ENCODE peak calls at places on chromosomes 5 and 9, in eight cellular contexts. Y is T-helper 1 cell; P is KBM-7; F is fibroblast of lung; N is NCI-H1105 treated with DMSO at 0.1 percent for 48 hours; G is EH; X is NCI-H1092 treated with DMSO at 0.1 percent for 48 hours; Z is stimulated activated CD4-positive, alpha-beta T cell treated with anti-CD3 and anti-CD28 coated beads, Interleukin-2, amount 100 ng/mL, for 48 hours. I is an unnamed sample.

GRCh38 chr5:89981871-89982773 is 427.4 kb downstream of the CETN3 start:
- DNase-seq in X (no peak), F (no peak), P (no peak), N (no peak), G (no peak), Y (no peak), Z (no peak), I (no peak)

GRCh38 chr5:39076757-39077475 is 2.7 kb upstream of the RICTOR start:
- DNase-seq in N (no peak), P (peak; percentile 85), X (no peak), F (peak; percentile 37), Y (no peak), Z (no peak), G (peak; percentile 71), I (no peak)

GRCh38 chr5:32299059-32299677 is 13.6 kb downstream of the MTMR12 start:
- DNase-seq in P (no peak), F (no peak), N (no peak), X (no peak), Z (no peak), Y (no peak), G (no peak), I (no peak)

GRCh38 chr5:126385509-126385908 is 37.7 kb upstream of the GRAMD2B start:
- DNase-seq in N (no peak), G (peak; percentile 54), Y (no peak), X (no peak), P (no peak), F (no peak), Z (no peak), I (no peak)

GRCh38 chr5:141692919-141693848 is 11.2 kb upstream of the ARAP3 start:
- DNase-seq in Y (peak; percentile 58), X (no peak), F (peak; percentile 11), N (no peak), P (no peak), G (peak; percentile 64), Z (peak; percentile 68), I (no peak)

GRCh38 chr5:176535101-176535654 is 2.0 kb downstream of the RNF44 start:
- DNase-seq in Y (no peak), G (peak; percentile 35), N (no peak), F (peak; percentile 45), Z (no peak), X (no peak), P (peak; percentile 72), I (no peak)

GRCh38 chr5:160071521-160072299 is 47.5 kb downstream of the PWWP2A start:
- DNase-seq in P (peak; percentile 52), N (no peak), G (peak; percentile 45), Z (no peak), Y (no peak), X (no peak), F (no peak), I (no peak)

GRCh38 chr5:179553875-179554274 is 3.5 kb downstream of the RUFY1 start:
- DNase-seq in X (no peak), Z (no peak), G (peak; percentile 83), P (no peak), N (no peak), F (peak; percentile 44), Y (no peak), I (no peak)

GRCh38 chr9:116774421-116774820 is 87.3 kb downstream of the TRIM32 start:
- DNase-seq in N (no peak), P (no peak), G (no peak), Z (no peak), Y (no peak), X (no peak), F (no peak), I (no peak)

GRCh38 chr5:176629853-176630680 is at the start of the genes EIF4E1B and SNCB:
- DNase-seq in G (peak; percentile 47), Z (peak; percentile 54), N (peak; percentile 14), X (peak; percentile 36), Y (no peak), P (no peak), F (peak; percentile 30), I (no peak)

GRCh38 chr5:38257236-38258036 is 923 bp upstream of the EGFLAM start:
- DNase-seq in F (no peak), G (no peak), N (no peak), Y (no peak), X (no peak), Z (no peak), P (no peak), I (no peak)

GRCh38 chr9:104864675-104865104 is 63.3 kb downstream of the ABCA1 start:
- DNase-seq in Y (no peak), G (peak; percentile 91), P (no peak), X (no peak), Z (no peak), N (no peak), F (peak; percentile 88), I (no peak)

GRCh38 chr5:171162602-171163001 is 146.4 kb upstream of the TLX3 start:
- DNase-seq in P (peak; percentile 38), Z (no peak), G (peak; percentile 37), N (peak; percentile 3), F (peak; percentile 17), Y (no peak), X (no peak), I (no peak)

GRCh38 chr9:127724012-127724411 is 8.1 kb downstream of the TTC16 start:
- DNase-seq in Z (no peak), X (peak; percentile 42), P (no peak), N (no peak), F (no peak), Y (no peak), G (no peak), I (no peak)

GRCh38 chr5:57221049-57221568 is 47.2 kb downstream of the GPBP1 start:
- DNase-seq in P (peak; percentile 90), G (peak; percentile 73), X (peak; percentile 27), Y (no peak), N (peak; percentile 34), Z (peak; percentile 22), F (peak; percentile 75), I (no peak)

GRCh38 chr5:122844916-122845252 is 529 bp upstream of the SNX24 start:
- DNase-seq in P (no peak), F (no peak), Y (no peak), Z (no peak), X (no peak), G (no peak), N (peak; percentile 38), I (no peak)

GRCh38 chr9:131732061-131732526 is 7.8 kb downstream of the RAPGEF1 start:
- DNase-seq in N (peak; percentile 61), P (no peak), Z (no peak), Y (no peak), F (peak; percentile 79), G (peak; percentile 94), X (peak; percentile 83), I (peak; percentile 85)

GRCh38 chr5:64811050-64811640 is 42.4 kb downstream of the CWC27 start:
- DNase-seq in N (peak; percentile 38), X (peak; percentile 41), P (peak; percentile 59), Z (no peak), F (peak; percentile 84), G (peak; percentile 67), Y (no peak), I (no peak)

GRCh38 chr9:111828193-111828592 is 33.5 kb upstream of the SHOC1 start:
- DNase-seq in P (no peak), Y (no peak), N (peak; percentile 7), Z (no peak), X (no peak), F (peak; percentile 20), G (peak; percentile 47), I (no peak)

GRCh38 chr5:173065155-173065554 is 9.0 kb downstream of the CREBRF start:
- DNase-seq in N (no peak), F (no peak), Z (no peak), G (no peak), P (peak; percentile 31), Y (no peak), X (no peak), I (no peak)

GRCh38 chr5:117889592-117889991 is 1098.8 kb downstream of the DTWD2 start:
- DNase-seq in F (peak; percentile 47), P (no peak), N (no peak), Y (no peak), X (no peak), Z (no peak), G (peak; percentile 84), I (no peak)

GRCh38 chr9:20312732-20313131 is 309.6 kb downstream of the MLLT3 start:
- DNase-seq in N (no peak), Y (no peak), F (peak; percentile 28), G (peak; percentile 68), Z (no peak), X (no peak), P (no peak), I (no peak)

GRCh38 chr9:129128689-129129088 is 17.5 kb downstream of the PTPA start:
- DNase-seq in Z (no peak), N (no peak), Y (no peak), F (no peak), G (no peak), P (no peak), X (no peak), I (no peak)

GRCh38 chr5:62653001-62653863 is 74.6 kb downstream of the LRRC70 start:
- DNase-seq in N (no peak), Y (no peak), G (no peak), F (no peak), X (no peak), P (peak; percentile 83), Z (no peak), I (no peak)

GRCh38 chr9:105418588-105419108 is 29.2 kb upstream of the FSD1L start:
- DNase-seq in P (no peak), G (no peak), Y (no peak), X (no peak), N (no peak), F (no peak), Z (no peak), I (no peak)

I was measured in gastrocnemius medialis.